ENCODE peak calls at places on chromosomes 7 and 10, in nine cellular contexts. Y is activated CD4-positive, CD25-positive, alpha-beta regulatory T cell; L is stimulated activated CD8-positive, alpha-beta memory T cell treated with anti-CD3 and anti-CD28 coated beads, Interleukin-4, amount 100 ng/mL, for 1 hour; O is breast epithelium; Q is GM19239; K is bronchial epithelial cell; S is LoVo; X is GM12865; T is NCI-H524. A is an unnamed sample.

GRCh38 chr7:47887016-47887640 is 61.1 kb downstream of the PKD1L1 start:
- DNase-seq in X (no peak), K (no peak), O (no peak), T (no peak), Y (no peak), L (no peak), Q (no peak), S (no peak), A (no peak)

GRCh38 chr7:105388373-105389089 is at the start of gene SRPK2:
- DNase-seq in X (peak), T (peak), S (peak), L (peak), O (peak), Y (peak), K (no peak), Q (peak), A (peak)

GRCh38 chr7:38673795-38674194 is 42.6 kb upstream of the AMPH start:
- DNase-seq in Y (no peak), S (no peak), K (peak), X (no peak), L (no peak), T (no peak), Q (no peak), O (no peak), A (no peak)

GRCh38 chr7:34596887-34597286 is 61.1 kb upstream of the NPSR1 start:
- DNase-seq in Q (no peak), T (peak), Y (no peak), K (peak), X (no peak), L (no peak), O (no peak), S (no peak), A (no peak)

GRCh38 chr10:4526426-4526825 is 299.6 kb upstream of the AKR1E2 start:
- DNase-seq in L (no peak), X (no peak), S (no peak), O (no peak), K (no peak), Q (no peak), T (no peak), Y (no peak), A (no peak)

GRCh38 chr10:14562615-14563214 is 212.0 kb downstream of the FAM107B start:
- DNase-seq in O (no peak), S (no peak), T (no peak), L (no peak), Y (no peak), K (peak), X (no peak), Q (no peak), A (no peak)

GRCh38 chr7:90251304-90251635 is 6.3 kb downstream of the CFAP69 start:
- DNase-seq in Q (no peak), L (no peak), T (no peak), O (no peak), S (no peak), X (no peak), K (no peak), Y (no peak), A (no peak)

GRCh38 chr10:55063817-55064216 is 262.8 kb upstream of the PCDH15 start:
- DNase-seq in O (no peak), X (no peak), Y (no peak), L (no peak), T (no peak), K (no peak), Q (no peak), S (no peak), A (no peak)

GRCh38 chr10:50326757-50327701 is 75.7 kb upstream of the ASAH2 start:
- DNase-seq in O (no peak), S (peak), K (peak), Q (no peak), X (no peak), Y (no peak), T (no peak), L (no peak), A (no peak)

GRCh38 chr10:92969151-92969550 is 91.4 kb upstream of the CYP26C1 start:
- DNase-seq in K (no peak), X (no peak), T (no peak), O (no peak), S (no peak), Y (no peak), L (no peak), Q (no peak), A (no peak)

GRCh38 chr10:95419399-95419798 is 128.6 kb upstream of the PDLIM1 start:
- DNase-seq in K (no peak), Q (no peak), Y (no peak), S (no peak), T (no peak), X (no peak), L (no peak), O (no peak), A (no peak)

GRCh38 chr10:34231441-34232180 is 583.5 kb downstream of the PARD3 start:
- DNase-seq in O (no peak), Y (no peak), X (no peak), Q (no peak), T (peak), S (no peak), K (no peak), L (no peak), A (no peak)

GRCh38 chr7:32890553-32891045 is 961 bp downstream of the KBTBD2 start:
- DNase-seq in Q (peak), T (peak), L (peak), Y (no peak), S (peak), X (peak), O (peak), K (peak), A (no peak)

GRCh38 chr7:73519867-73520672 is 2.0 kb downstream of the BAZ1B start:
- DNase-seq in T (peak), L (no peak), Q (no peak), Y (no peak), K (no peak), S (no peak), X (peak), O (no peak), A (no peak)

GRCh38 chr10:75179657-75180177 is 30.9 kb upstream of the VDAC2 start:
- DNase-seq in Y (no peak), X (no peak), T (no peak), K (no peak), O (no peak), L (no peak), S (no peak), Q (no peak), A (no peak)

GRCh38 chr10:6787684-6788083 is 207.6 kb upstream of the PRKCQ start:
- DNase-seq in L (no peak), Y (no peak), T (no peak), O (no peak), K (no peak), S (no peak), X (no peak), Q (no peak), A (no peak)

GRCh38 chr7:150385240-150385830 is 6.2 kb downstream of the ZNF775 start:
- DNase-seq in Y (no peak), O (no peak), L (no peak), T (no peak), Q (no peak), K (no peak), S (no peak), X (no peak), A (no peak)

GRCh38 chr10:46555713-46556514 is 544 bp downstream of the GPRIN2 start:
- DNase-seq in O (peak), T (no peak), S (no peak), K (no peak), Q (no peak), Y (no peak), X (no peak), L (no peak), A (no peak)

GRCh38 chr10:14670551-14671240 is 104.0 kb downstream of the FAM107B start:
- DNase-seq in Y (no peak), Q (no peak), X (no peak), O (no peak), T (no peak), L (no peak), K (no peak), S (no peak), A (no peak)

GRCh38 chr10:79322616-79323566 is 24.4 kb upstream of the PPIF start:
- DNase-seq in Q (no peak), Y (peak), K (peak), L (peak), T (no peak), O (peak), X (peak), S (no peak), A (no peak)

GRCh38 chr7:13433946-13434345 is 555.5 kb downstream of the ETV1 start:
- DNase-seq in Y (no peak), X (no peak), K (no peak), Q (no peak), L (no peak), O (no peak), S (no peak), T (no peak), A (no peak)

GRCh38 chr7:155130493-155130892 is 60.4 kb downstream of the HTR5A start:
- DNase-seq in S (no peak), Y (no peak), L (no peak), O (no peak), K (no peak), Q (no peak), X (no peak), T (no peak), A (no peak)

GRCh38 chr7:134320201-134320600 is 3.5 kb upstream of the SLC35B4 start:
- DNase-seq in S (no peak), Y (no peak), Q (no peak), T (no peak), L (no peak), K (no peak), X (no peak), O (no peak), A (no peak)

GRCh38 chr7:17207220-17207619 is 91.2 kb upstream of the AHR start:
- DNase-seq in Q (no peak), K (peak), O (no peak), X (no peak), L (no peak), S (peak), Y (no peak), T (no peak), A (peak)

GRCh38 chr10:66834802-66835201 is 91.0 kb upstream of the LRRTM3 start:
- DNase-seq in S (no peak), X (no peak), Y (no peak), K (peak), L (no peak), T (no peak), O (no peak), Q (no peak), A (no peak)

GRCh38 chr10:7458554-7458953 is 47.7 kb upstream of the SFMBT2 start:
- DNase-seq in X (no peak), T (no peak), S (no peak), L (no peak), O (no peak), Q (no peak), Y (no peak), K (peak), A (no peak)

GRCh38 chr10:266974-267425 is 131.7 kb downstream of the ZMYND11 start:
- DNase-seq in Q (no peak), T (no peak), Y (no peak), L (no peak), O (no peak), S (no peak), K (peak), X (peak), A (no peak)

GRCh38 chr7:157573244-157573643 is 236.4 kb downstream of the DNAJB6 start:
- DNase-seq in X (no peak), L (no peak), Y (no peak), T (no peak), K (no peak), Q (no peak), O (no peak), S (no peak), A (no peak)

GRCh38 chr10:10627414-10627813 is 390.3 kb upstream of the CELF2 start:
- DNase-seq in O (no peak), Q (no peak), T (no peak), K (no peak), L (no peak), S (no peak), Y (no peak), X (no peak), A (no peak)

GRCh38 chr7:106447318-106447847 is 162.6 kb upstream of the NAMPT start:
- DNase-seq in Y (no peak), S (no peak), T (no peak), K (no peak), O (no peak), Q (no peak), L (no peak), X (no peak), A (no peak)

GRCh38 chr7:151244871-151245346 is 3.6 kb downstream of the SMARCD3 start:
- DNase-seq in Q (no peak), T (no peak), K (no peak), Y (no peak), L (no peak), X (no peak), O (no peak), S (no peak), A (no peak)

GRCh38 chr7:125661006-125661405 is 731.4 kb upstream of the POT1 start:
- DNase-seq in Y (no peak), T (no peak), L (no peak), X (no peak), Q (no peak), S (no peak), O (no peak), K (peak), A (no peak)

GRCh38 chr7:15822123-15822495 is 135.6 kb upstream of the MEOX2 start:
- DNase-seq in L (no peak), Y (no peak), Q (no peak), O (no peak), K (no peak), X (no peak), S (no peak), T (no peak), A (no peak)

GRCh38 chr7:33667261-33667660 is 238.1 kb upstream of the BMPER start:
- DNase-seq in Q (no peak), X (no peak), K (peak), S (no peak), T (no peak), L (no peak), O (no peak), Y (no peak), A (no peak)

GRCh38 chr10:16612148-16612742 is 90.6 kb upstream of the C1QL3 start:
- DNase-seq in X (peak), Q (no peak), O (no peak), T (no peak), K (peak), L (no peak), Y (no peak), S (peak), A (no peak)